ENCODE peak calls at places on chromosome 21, in nine cellular contexts. J is fibroblast of mammary gland, P is LNCaP clone FGC, M is tibial artery, T is pancreas, V is cardiac muscle cell, Z is BJ, S is AG04450, F is cardiac fibroblast. R is an unnamed sample.

GRCh38 chr21:38775733-38776132 is 30.0 kb upstream of the ETS2 start:
- DNase-seq in J (peak), P (no peak), M (peak), T (no peak), V (no peak), Z (no peak), S (no peak), F (no peak), R (no peak)

GRCh38 chr21:38993561-38993960 is 187.8 kb downstream of the ETS2 start:
- DNase-seq in J (peak), P (no peak), M (peak), T (peak), V (peak), Z (no peak), S (peak), F (peak), R (peak)

GRCh38 chr21:19731251-19731650 is 1267.0 kb upstream of the NCAM2 start:
- DNase-seq in J (no peak), P (no peak), M (no peak), T (no peak), V (no peak), Z (no peak), S (no peak), F (no peak), R (no peak)

GRCh38 chr21:46017148-46017547 is 35.6 kb downstream of the COL6A1 start:
- DNase-seq in J (no peak), P (no peak), M (no peak), T (no peak), V (no peak), Z (no peak), S (no peak), F (no peak), R (no peak)

GRCh38 chr21:31526040-31526439 is 133.5 kb upstream of the SOD1 start:
- DNase-seq in J (no peak), P (no peak), M (no peak), T (no peak), V (no peak), Z (no peak), S (no peak), F (no peak), R (no peak)

GRCh38 chr21:37079211-37079824 is 6.3 kb downstream of the TTC3 start:
- DNase-seq in J (no peak), P (no peak), M (no peak), T (no peak), V (no peak), Z (no peak), S (no peak), F (no peak), R (no peak)

GRCh38 chr21:37575536-37576083 is 209.0 kb downstream of the DYRK1A start:
- DNase-seq in J (no peak), P (no peak), M (no peak), T (no peak), V (no peak), Z (no peak), S (no peak), F (no peak), R (no peak)

GRCh38 chr21:44880762-44881585 is 7.5 kb upstream of the PTTG1IP start:
- DNase-seq in J (peak), P (no peak), M (no peak), T (no peak), V (peak), Z (peak), S (no peak), F (peak), R (peak)

GRCh38 chr21:39818557-39818956 is 48.7 kb upstream of the PCP4 start:
- DNase-seq in J (no peak), P (no peak), M (no peak), T (no peak), V (no peak), Z (no peak), S (no peak), F (no peak), R (no peak)

GRCh38 chr21:38959686-38960049 is 153.9 kb downstream of the ETS2 start:
- DNase-seq in J (no peak), P (no peak), M (no peak), T (no peak), V (no peak), Z (no peak), S (no peak), F (no peak), R (no peak)

DNA sequence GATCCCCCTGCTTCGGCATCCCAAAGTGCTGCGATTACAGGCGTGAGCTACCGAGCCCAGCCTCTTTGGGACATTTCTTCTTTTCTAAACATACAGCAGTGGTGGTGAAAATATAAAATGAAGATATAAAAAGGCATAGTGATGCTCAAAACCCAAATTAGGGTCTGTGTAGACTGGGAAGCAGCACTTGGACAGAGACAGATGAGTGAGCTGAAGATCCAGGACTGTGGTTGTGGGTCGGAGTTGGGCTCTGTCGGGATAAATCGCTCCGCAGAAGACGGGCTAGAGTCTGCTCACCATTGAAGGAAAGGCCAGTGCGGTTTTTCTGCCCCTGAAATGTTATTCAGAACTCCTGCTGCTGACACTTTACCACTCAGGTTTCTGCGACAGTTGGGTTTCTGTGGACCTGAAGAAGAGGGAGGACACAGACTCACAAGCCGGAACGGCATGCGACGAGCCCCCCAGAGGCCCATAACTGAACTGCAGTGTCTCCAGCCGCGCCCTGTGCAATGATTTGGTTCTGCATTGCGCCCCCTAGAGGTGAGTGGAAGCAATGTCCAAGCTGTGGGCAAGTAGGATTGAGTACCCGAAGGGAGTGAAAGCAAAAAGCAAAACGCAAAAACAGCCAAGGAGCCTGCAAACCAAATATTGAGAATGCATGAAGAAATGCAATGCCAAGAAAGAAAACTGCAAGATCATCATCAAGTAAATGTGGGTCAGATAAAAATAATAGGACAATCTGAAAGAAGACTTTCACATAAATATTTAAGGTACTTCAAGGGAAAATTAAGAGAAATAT is 66.6 kb downstream of the GABPA start:
- DNase-seq in J (peak), P (peak), M (peak), T (peak), V (peak), Z (no peak), S (peak), F (peak), R (peak)
- H3K4me3 ChIP-seq in J (no peak), P (no peak), M (no peak), T (no peak), V (no peak), Z (no peak), S (no peak), F (no peak), R (no peak)

DNA sequence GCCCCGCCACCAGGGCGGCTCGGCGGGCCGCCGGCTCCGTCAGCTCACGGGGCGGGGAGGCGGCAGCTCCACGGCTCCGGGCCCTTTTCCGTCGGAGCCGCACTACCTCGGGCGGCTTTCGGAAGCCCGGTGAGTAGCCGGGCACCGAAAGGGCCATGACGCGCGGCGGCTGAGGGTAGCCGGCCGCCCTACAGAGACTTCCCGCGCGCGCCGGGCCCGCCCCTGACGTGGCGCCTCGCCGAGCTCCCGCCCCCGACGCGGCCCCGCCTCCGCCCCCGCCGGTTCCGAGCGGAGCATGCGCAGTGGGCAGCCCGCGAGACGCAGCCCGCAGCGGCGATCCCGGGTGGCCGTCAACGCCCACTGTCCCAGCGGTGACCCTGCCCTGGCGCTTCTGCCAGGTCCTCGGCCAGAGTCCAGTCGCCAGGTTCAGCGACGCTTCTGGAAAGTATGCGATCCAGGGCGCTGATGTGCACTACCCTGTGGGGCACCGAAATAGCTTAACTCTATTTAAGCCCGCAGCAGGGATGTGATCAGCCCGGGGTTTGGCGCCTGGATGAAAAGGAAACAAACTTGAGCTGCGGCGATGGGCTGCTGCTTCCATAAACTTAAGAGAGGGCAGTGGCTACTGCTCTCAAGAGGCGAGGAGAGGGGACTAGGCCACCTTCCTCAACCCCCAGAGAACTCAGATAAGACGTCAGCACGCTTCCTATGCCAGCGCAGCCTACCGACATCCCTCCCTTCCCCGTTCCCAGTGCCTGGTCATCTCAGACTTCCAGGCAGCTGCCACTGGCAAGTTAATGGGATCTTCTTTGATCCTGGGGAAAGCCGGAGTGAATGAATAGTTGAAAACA is at the start of gene DONSON:
- DNase-seq in J (peak), P (peak), M (peak), T (peak), V (peak), Z (peak), S (peak), F (peak), R (peak)
- TF ChIP-seq CTCF in J (no peak), P (peak), M (no peak), T (no peak), V (no peak), Z (no peak), S (no peak), F (no peak), R (no peak)

GRCh38 chr21:43301424-43302355 is 125.2 kb downstream of the SIK1 start:
- DNase-seq in J (no peak), P (no peak), M (no peak), T (no peak), V (no peak), Z (no peak), S (no peak), F (no peak), R (no peak)

GRCh38 chr21:43299441-43300277 is 127.3 kb downstream of the SIK1 start:
- DNase-seq in J (no peak), P (no peak), M (no peak), T (no peak), V (no peak), Z (no peak), S (no peak), F (no peak), R (no peak)

GRCh38 chr21:43298546-43299440 is 128.1 kb downstream of the SIK1 start:
- DNase-seq in J (no peak), P (no peak), M (no peak), T (no peak), V (no peak), Z (no peak), S (no peak), F (no peak), R (no peak)

GRCh38 chr21:43302356-43302700 is 124.6 kb downstream of the SIK1 start:
- DNase-seq in J (no peak), P (no peak), M (no peak), T (no peak), V (no peak), Z (no peak), S (no peak), F (no peak), R (no peak)

DNA sequence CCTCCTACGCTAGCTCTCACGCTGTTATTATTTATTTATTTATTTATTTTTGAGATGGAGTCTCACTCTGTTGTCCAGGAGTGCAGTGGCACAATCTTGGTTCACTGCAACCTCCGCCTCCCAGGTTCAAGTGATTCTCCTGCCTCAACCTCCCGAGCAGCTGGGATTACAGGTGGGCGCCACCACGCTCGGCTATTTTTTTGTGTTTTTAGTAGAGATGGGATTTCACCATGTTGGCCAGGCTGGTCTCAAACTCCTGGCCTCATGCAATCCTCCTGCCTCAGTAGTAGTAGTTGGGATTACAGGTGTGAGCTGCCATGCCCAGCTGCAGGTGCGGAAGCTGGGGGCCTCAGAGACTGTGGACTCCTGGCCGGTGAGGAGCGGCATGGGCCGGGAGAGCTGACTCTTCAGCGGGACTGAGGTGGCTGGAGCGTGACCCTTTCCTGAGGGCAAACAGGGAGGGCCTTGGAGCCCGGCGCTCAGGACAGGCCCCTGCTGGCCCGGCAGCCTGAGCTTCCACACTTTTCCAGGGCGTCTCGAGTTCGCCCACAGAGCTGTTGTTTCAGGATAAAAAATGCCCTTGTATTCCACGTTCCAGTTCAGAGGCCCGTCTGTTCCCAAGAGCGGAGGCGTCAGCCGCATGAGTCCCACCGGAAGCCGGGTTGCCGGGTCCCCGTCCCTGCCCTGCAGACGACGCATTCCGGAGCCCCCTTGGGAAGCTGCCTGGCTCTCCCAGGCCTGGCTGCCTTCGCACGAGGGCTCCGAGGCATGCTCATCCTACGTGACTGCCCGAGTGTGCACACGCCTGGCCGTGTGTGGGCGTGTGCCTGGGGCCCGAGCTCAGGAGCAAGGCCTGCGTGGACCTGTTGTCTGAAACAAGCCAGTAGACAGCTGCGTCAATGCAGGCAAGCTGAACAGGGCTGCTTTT is 126.2 kb downstream of the SIK1 start:
- DNase-seq in J (peak), P (no peak), M (no peak), T (no peak), V (peak), Z (no peak), S (no peak), F (peak), R (no peak)
- H3K4me3 ChIP-seq in J (no peak), P (no peak), M (no peak), T (no peak), V (no peak), Z (no peak), S (no peak), F (no peak), R (no peak)

GRCh38 chr21:35116777-35117176 is 67.7 kb upstream of the RUNX1 start:
- DNase-seq in J (no peak), P (no peak), M (no peak), T (no peak), V (no peak), Z (no peak), S (no peak), F (no peak), R (no peak)

GRCh38 chr21:35111531-35111930 is 62.4 kb upstream of the RUNX1 start:
- DNase-seq in J (no peak), P (no peak), M (no peak), T (no peak), V (no peak), Z (no peak), S (no peak), F (no peak), R (no peak)

GRCh38 chr21:35108887-35109286 is 59.8 kb upstream of the RUNX1 start:
- DNase-seq in J (no peak), P (no peak), M (no peak), T (no peak), V (no peak), Z (no peak), S (no peak), F (no peak), R (no peak)

GRCh38 chr21:35107520-35107919 is 58.4 kb upstream of the RUNX1 start:
- DNase-seq in J (no peak), P (no peak), M (no peak), T (no peak), V (no peak), Z (no peak), S (no peak), F (no peak), R (no peak)

DNA sequence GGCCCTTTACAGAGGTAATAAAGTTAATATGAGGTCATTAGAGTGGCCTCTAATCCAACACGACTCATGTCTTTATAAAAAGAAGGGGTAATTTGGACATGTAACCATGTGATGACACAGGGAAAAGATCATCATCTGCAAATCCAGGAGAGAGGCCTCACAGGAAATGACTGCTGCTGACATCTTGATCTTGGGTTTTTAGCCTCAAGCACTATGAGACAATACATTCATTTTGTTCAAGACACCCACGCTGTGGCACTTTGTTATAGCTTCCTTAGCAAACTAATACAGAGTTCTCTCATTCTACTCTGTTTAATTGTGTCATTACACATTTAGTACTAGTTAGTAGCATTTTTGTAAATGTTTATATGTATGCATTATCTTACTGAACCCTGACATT is 64.0 kb upstream of the RUNX1 start:
- DNase-seq in J (peak), P (no peak), M (no peak), T (no peak), V (no peak), Z (no peak), S (no peak), F (peak), R (no peak)
- TF ChIP-seq CTCF in J (no peak), P (no peak), M (no peak), T (no peak), V (no peak), Z (no peak), S (no peak), F (no peak), R (no peak)

DNA sequence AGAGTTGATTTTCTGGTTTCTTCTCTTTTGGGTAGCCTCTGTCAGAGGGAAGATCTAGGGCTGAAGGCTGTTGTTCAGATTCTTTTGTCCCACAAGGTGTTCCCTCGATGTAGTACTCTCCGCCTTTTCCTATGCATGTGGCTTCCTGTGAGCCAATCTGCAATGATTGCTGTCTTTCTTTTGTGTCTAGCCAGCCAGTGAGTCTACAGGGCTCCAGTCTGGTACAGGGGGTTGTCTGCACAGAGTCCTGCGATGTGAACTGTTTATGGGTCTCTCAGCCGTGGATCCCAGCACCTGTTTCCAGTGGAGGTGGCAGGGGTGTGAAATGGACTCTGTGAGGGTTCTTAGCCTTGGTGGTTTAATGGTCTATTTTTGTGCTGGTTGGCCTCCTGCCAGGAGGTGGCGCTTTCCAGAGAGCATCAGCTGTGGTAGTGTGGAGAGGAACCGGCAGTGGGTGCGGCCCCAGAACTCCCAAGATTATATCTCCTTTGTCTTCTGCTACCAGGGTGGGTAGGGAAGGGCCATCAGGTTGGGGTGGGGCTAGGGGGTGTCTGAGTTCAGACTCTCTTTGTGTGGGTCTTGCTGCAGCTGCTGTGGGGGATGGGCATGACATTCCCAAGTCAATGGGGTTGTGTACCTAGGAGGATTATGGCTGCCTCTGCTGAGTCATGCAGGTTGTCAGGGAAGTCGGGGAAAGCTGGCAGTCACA is 81.3 kb upstream of the C21orf91 start:
- DNase-seq in J (no peak), P (no peak), M (no peak), T (no peak), V (no peak), Z (no peak), S (no peak), F (no peak), R (no peak)
- H3K4me3 ChIP-seq in J (no peak), P (no peak), M (no peak), T (no peak), V (no peak), Z (no peak), S (no peak), F (no peak), R (no peak)

DNA sequence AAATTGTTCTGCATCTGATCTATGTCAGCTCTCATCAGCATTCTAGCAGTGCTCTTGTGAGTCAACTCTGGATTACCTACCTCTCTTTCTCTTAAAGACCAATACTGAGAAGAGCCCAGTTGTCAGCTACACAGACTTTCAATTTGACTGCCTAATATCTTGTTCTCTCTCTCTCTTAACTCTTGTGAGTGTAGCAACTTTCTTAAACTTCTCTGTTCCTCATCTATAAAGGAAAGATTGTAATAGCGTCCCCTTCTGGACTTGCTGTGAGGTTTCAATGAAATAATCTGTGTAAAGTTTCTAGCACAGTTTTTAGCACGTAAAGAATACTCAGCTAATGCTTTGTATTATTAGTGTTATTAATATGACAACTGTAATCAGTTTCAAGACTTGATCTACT is 499.3 kb upstream of the ADAMTS5 start:
- DNase-seq in J (no peak), P (no peak), M (no peak), T (no peak), V (peak), Z (no peak), S (no peak), F (peak), R (no peak)
- TF ChIP-seq CTCF in J (no peak), P (peak), M (no peak), T (no peak), V (peak), Z (no peak), S (no peak), F (peak), R (no peak)

GRCh38 chr21:29168874-29169273 is 38.4 kb downstream of the MAP3K7CL start:
- DNase-seq in J (no peak), P (no peak), M (no peak), T (no peak), V (no peak), Z (no peak), S (no peak), F (no peak), R (no peak)

GRCh38 chr21:29166853-29167252 is 36.4 kb downstream of the MAP3K7CL start:
- DNase-seq in J (no peak), P (no peak), M (no peak), T (no peak), V (no peak), Z (no peak), S (no peak), F (no peak), R (no peak)

GRCh38 chr21:29172282-29172681 is 41.8 kb downstream of the MAP3K7CL start:
- DNase-seq in J (no peak), P (no peak), M (no peak), T (no peak), V (no peak), Z (no peak), S (no peak), F (no peak), R (no peak)

GRCh38 chr21:29174607-29175013 is 44.2 kb downstream of the MAP3K7CL start:
- DNase-seq in J (peak), P (peak), M (no peak), T (no peak), V (peak), Z (no peak), S (no peak), F (peak), R (no peak)

GRCh38 chr21:29170935-29171334 is 40.5 kb downstream of the MAP3K7CL start:
- DNase-seq in J (no peak), P (no peak), M (no peak), T (no peak), V (no peak), Z (no peak), S (no peak), F (no peak), R (no peak)
- H3K4me3 ChIP-seq in J (no peak), P (no peak), M (no peak), T (no peak), V (no peak), Z (no peak), S (no peak), F (no peak), R (no peak)